ENCODE peak calls at places on chromosomes 1 and 21, in four cellular contexts. One of them, this sample, is unnamed.
A peak's percentile ranks its signal among the peaks of the same experiment; 100 is the strongest.

GRCh38 chr21:33023574-33024277 is 2.0 kb upstream of the OLIG2 start:
- DNase-seq in WTC11: peak; percentile 54
- DNase-seq in HepG2: no peak
- DNase-seq in K562: no peak
- DNase-seq in this sample: no peak

GRCh38 chr1:209241481-209241880 is 342.0 kb upstream of the CAMK1G start:
- DNase-seq in WTC11: no peak
- DNase-seq in HepG2: no peak
- DNase-seq in K562: no peak
- DNase-seq in this sample: no peak

GRCh38 chr1:224503161-224504118 is 68.8 kb upstream of the WDR26 start:
- DNase-seq in WTC11: peak; percentile 72
- DNase-seq in HepG2: peak; percentile 38
- DNase-seq in K562: peak; percentile 100
- DNase-seq in this sample: peak; percentile 79

GRCh38 chr1:94926365-94926914 is 470 bp downstream of the CNN3 start:
- DNase-seq in WTC11: peak; percentile 65
- DNase-seq in HepG2: peak; percentile 36
- DNase-seq in K562: no peak
- DNase-seq in this sample: peak; percentile 72

GRCh38 chr1:193335797-193336428 is 149.5 kb upstream of the B3GALT2 start:
- DNase-seq in WTC11: no peak
- DNase-seq in HepG2: no peak
- DNase-seq in K562: no peak
- DNase-seq in this sample: no peak

GRCh38 chr1:194102607-194103006 is 916.2 kb upstream of the B3GALT2 start:
- DNase-seq in WTC11: no peak
- DNase-seq in HepG2: peak; percentile 2
- DNase-seq in K562: no peak
- DNase-seq in this sample: no peak

GRCh38 chr1:2375246-2375922 is 16.0 kb downstream of the MORN1 start:
- DNase-seq in WTC11: no peak
- DNase-seq in HepG2: no peak
- DNase-seq in K562: no peak
- DNase-seq in this sample: no peak

GRCh38 chr1:113223546-113223945 is 150.5 kb downstream of the LRIG2 start:
- DNase-seq in WTC11: no peak
- DNase-seq in HepG2: no peak
- DNase-seq in K562: no peak
- DNase-seq in this sample: no peak

GRCh38 chr1:223707270-223708000 is 4.9 kb upstream of the CAPN2 start:
- DNase-seq in WTC11: no peak
- DNase-seq in HepG2: peak; percentile 76
- DNase-seq in K562: peak; percentile 65
- DNase-seq in this sample: no peak

GRCh38 chr1:56451491-56451890 is 127.9 kb downstream of the PLPP3 start:
- DNase-seq in WTC11: no peak
- DNase-seq in HepG2: no peak
- DNase-seq in K562: no peak
- DNase-seq in this sample: no peak

GRCh38 chr1:44801491-44802305 is 1.5 kb downstream of the PLK3 start:
- DNase-seq in WTC11: no peak
- DNase-seq in HepG2: no peak
- DNase-seq in K562: no peak
- DNase-seq in this sample: no peak

GRCh38 chr1:244052011-244052727 is 1.1 kb downstream of the ZBTB18 start:
- DNase-seq in WTC11: no peak
- DNase-seq in HepG2: no peak
- DNase-seq in K562: no peak
- DNase-seq in this sample: no peak

GRCh38 chr1:230900984-230901383 is 32.7 kb upstream of the C1orf198 start:
- DNase-seq in WTC11: no peak
- DNase-seq in HepG2: no peak
- DNase-seq in K562: no peak
- DNase-seq in this sample: no peak

GRCh38 chr1:9957726-9958125 is 14.5 kb downstream of the NMNAT1 start:
- DNase-seq in WTC11: no peak
- DNase-seq in HepG2: no peak
- DNase-seq in K562: no peak
- DNase-seq in this sample: no peak

GRCh38 chr1:156096640-156097391 is 14.6 kb upstream of the MEX3A start:
- DNase-seq in WTC11: peak; percentile 92
- DNase-seq in HepG2: peak; percentile 65
- DNase-seq in K562: peak; percentile 86
- DNase-seq in this sample: peak; percentile 92

GRCh38 chr1:28036431-28036830 is 52.0 kb downstream of the EYA3 start:
- DNase-seq in WTC11: no peak
- DNase-seq in HepG2: no peak
- DNase-seq in K562: no peak
- DNase-seq in this sample: no peak

GRCh38 chr1:175363046-175363445 is 170.5 kb upstream of the KIAA0040 start:
- DNase-seq in WTC11: no peak
- DNase-seq in HepG2: no peak
- DNase-seq in K562: no peak
- DNase-seq in this sample: no peak

GRCh38 chr1:206001476-206001888 is 1.7 kb downstream of the RAB7B start:
- DNase-seq in WTC11: no peak
- DNase-seq in HepG2: no peak
- DNase-seq in K562: peak; percentile 86
- DNase-seq in this sample: no peak

GRCh38 chr1:232473319-232473718 is 156.6 kb downstream of the SIPA1L2 start:
- DNase-seq in WTC11: peak; percentile 24
- DNase-seq in HepG2: no peak
- DNase-seq in K562: no peak
- DNase-seq in this sample: peak; percentile 37

GRCh38 chr1:20787775-20788488 is 825 bp upstream of the HP1BP3 start:
- DNase-seq in WTC11: no peak
- DNase-seq in HepG2: peak; percentile 60
- DNase-seq in K562: peak; percentile 30
- DNase-seq in this sample: peak; percentile 28

GRCh38 chr21:14073615-14074014 is 137.1 kb downstream of the LIPI start:
- DNase-seq in WTC11: no peak
- DNase-seq in HepG2: no peak
- DNase-seq in K562: no peak
- DNase-seq in this sample: no peak

GRCh38 chr1:235624751-235625192 is 24.8 kb downstream of the GNG4 start:
- DNase-seq in WTC11: no peak
- DNase-seq in HepG2: no peak
- DNase-seq in K562: no peak
- DNase-seq in this sample: no peak

GRCh38 chr1:230335861-230336549 is 90.1 kb downstream of the PGBD5 start:
- DNase-seq in WTC11: no peak
- DNase-seq in HepG2: no peak
- DNase-seq in K562: no peak
- DNase-seq in this sample: no peak

DNA sequence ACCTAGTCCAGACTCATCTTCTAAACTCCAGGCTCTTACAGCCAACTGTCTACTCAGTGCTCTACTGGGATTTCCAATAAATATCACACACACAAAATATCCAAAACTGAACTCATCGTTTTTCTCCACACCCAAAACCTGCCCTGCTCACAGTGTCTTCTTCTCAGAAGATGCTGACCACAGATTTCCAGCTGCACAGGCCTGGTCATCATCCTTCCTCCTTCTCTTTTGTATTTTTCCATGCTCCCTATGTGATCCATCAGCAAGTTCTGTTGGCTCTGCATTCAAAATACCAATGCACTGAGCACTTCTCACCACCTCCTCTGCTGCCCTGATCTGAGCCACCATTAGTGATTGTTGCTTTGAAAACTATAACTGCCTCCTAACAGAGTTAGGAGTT is 159.5 kb upstream of the KAZN start:
- DNase-seq in WTC11: no peak
- DNase-seq in HepG2: no peak
- DNase-seq in K562: no peak
- DNase-seq in this sample: no peak
- TF ChIP-seq ELF4 in WTC11: no peak
- TF ChIP-seq ELF4 in HepG2: no peak
- TF ChIP-seq ELF4 in K562: no peak
- TF ChIP-seq ELF4 in this sample: no peak

GRCh38 chr1:151867321-151867720 is 13.8 kb upstream of the THEM5 start:
- DNase-seq in WTC11: no peak
- DNase-seq in HepG2: no peak
- DNase-seq in K562: no peak
- DNase-seq in this sample: no peak

GRCh38 chr1:151864411-151864810 is 10.9 kb upstream of the THEM5 start:
- DNase-seq in WTC11: no peak
- DNase-seq in HepG2: no peak
- DNase-seq in K562: no peak
- DNase-seq in this sample: no peak

GRCh38 chr1:151868404-151868980 is 15.0 kb upstream of the THEM5 start:
- DNase-seq in WTC11: no peak
- DNase-seq in HepG2: no peak
- DNase-seq in K562: no peak
- DNase-seq in this sample: no peak

GRCh38 chr1:151871284-151872030 is 17.9 kb upstream of the THEM5 start:
- DNase-seq in WTC11: no peak
- DNase-seq in HepG2: no peak
- DNase-seq in K562: no peak
- DNase-seq in this sample: no peak

DNA sequence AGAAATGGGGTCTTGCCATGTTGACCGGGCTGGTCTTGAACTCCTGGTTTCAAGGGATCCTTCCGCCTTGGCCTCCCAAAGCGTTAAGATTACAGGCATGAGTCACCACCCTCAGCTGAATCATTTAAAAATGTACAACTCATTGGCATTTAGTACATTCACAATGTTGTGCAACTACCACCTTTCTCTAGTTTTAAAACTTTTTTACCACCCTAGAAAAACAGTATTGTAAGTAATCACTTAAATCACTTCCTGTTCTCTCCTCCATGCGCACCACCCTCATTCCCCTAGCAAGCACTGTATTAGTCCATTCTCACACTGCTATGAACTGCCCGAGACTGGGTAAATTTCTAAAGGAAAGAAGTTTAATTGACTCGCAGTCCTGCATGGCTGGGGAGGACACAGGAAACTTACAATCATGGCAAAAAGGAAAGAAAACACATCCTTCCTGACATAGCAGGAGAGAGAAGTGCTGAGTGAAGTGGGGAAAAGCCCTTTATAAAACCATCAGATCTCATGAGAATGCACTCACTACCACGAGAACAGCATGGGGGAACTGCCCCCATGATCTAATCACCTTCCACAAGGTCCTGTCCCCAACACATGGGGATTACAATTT is 14.4 kb upstream of the THEM5 start:
- DNase-seq in WTC11: no peak
- DNase-seq in HepG2: no peak
- DNase-seq in K562: no peak
- DNase-seq in this sample: no peak
- TF ChIP-seq ELF4 in WTC11: no peak
- TF ChIP-seq ELF4 in HepG2: no peak
- TF ChIP-seq ELF4 in K562: no peak
- TF ChIP-seq ELF4 in this sample: no peak

GRCh38 chr21:9760398-9761074 is 760.8 kb upstream of the TPTE start:
- DNase-seq in WTC11: no peak
- DNase-seq in HepG2: no peak
- DNase-seq in K562: no peak
- DNase-seq in this sample: no peak

GRCh38 chr21:9758888-9759287 is 762.5 kb upstream of the TPTE start:
- DNase-seq in WTC11: no peak
- DNase-seq in HepG2: no peak
- DNase-seq in K562: no peak
- DNase-seq in this sample: no peak

GRCh38 chr21:9763807-9764206 is 757.6 kb upstream of the TPTE start:
- DNase-seq in WTC11: no peak
- DNase-seq in HepG2: no peak
- DNase-seq in K562: no peak
- DNase-seq in this sample: no peak

GRCh38 chr21:9759972-9760371 is 761.4 kb upstream of the TPTE start:
- DNase-seq in WTC11: no peak
- DNase-seq in HepG2: no peak
- DNase-seq in K562: no peak
- DNase-seq in this sample: no peak

DNA sequence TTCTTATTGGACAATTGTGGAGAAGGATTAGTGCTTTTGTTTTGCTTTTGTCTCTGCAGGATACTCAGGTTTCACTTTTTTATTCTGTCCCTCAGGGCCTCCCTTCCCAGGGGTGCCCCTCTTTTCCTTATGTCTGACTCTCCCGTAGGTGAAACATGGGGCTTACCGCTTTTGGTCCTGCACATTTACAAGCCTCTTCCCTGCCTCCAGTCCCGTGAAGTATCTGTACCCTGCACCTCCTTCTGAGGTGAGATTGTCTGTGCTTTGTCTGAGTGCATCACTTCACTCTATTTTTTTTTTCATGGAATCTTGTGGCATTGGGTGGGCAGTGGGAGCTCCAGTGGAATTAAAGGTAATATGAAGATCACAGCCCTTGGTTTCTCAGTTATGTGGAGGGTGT is 758.1 kb upstream of the TPTE start:
- DNase-seq in WTC11: no peak
- DNase-seq in HepG2: no peak
- DNase-seq in K562: no peak
- DNase-seq in this sample: no peak
- TF ChIP-seq ELF4 in WTC11: no peak
- TF ChIP-seq ELF4 in HepG2: no peak
- TF ChIP-seq ELF4 in K562: no peak
- TF ChIP-seq ELF4 in this sample: no peak

DNA sequence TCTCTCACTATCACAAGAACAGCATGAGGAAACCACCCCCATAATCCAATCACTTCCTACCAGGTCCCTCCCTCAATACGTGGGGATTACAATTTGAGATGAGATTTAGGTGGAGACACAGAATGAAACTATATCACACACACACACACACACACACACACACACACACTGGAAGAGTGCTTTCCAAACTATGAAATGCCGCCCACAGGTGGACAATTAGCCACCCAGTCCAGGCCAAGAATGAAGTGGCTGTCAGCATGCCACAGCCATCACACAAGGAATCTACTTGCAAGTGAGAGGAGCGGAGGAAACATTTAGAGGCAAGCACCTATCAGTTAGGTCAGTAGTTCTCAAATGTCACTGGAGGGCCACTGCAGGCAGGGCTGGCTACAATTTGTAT is 105.4 kb upstream of the HOOK1 start:
- DNase-seq in WTC11: no peak
- DNase-seq in HepG2: no peak
- DNase-seq in K562: no peak
- DNase-seq in this sample: no peak
- TF ChIP-seq ELF4 in WTC11: no peak
- TF ChIP-seq ELF4 in HepG2: no peak
- TF ChIP-seq ELF4 in K562: no peak
- TF ChIP-seq ELF4 in this sample: no peak

GRCh38 chr1:171653796-171654704 is 1.6 kb upstream of the MYOC start:
- DNase-seq in WTC11: no peak
- DNase-seq in HepG2: no peak
- DNase-seq in K562: no peak
- DNase-seq in this sample: no peak
- TF ChIP-seq ELF4 in WTC11: no peak
- TF ChIP-seq ELF4 in HepG2: no peak
- TF ChIP-seq ELF4 in K562: no peak
- TF ChIP-seq ELF4 in this sample: no peak